ENCODE peak calls at places on chromosome 19, in nine cellular contexts. P, Y, B, A, S, Q, X, T and K are unnamed samples.

GRCh38 chr19:2711175-2711936 is 8.9 kb upstream of the GNG7 start:
- DNase-seq in P (no peak), T (no peak), S (peak), Q (no peak), A (no peak), X (no peak), B (peak), Y (peak), K (peak)

GRCh38 chr19:33639034-33639681 is 17.4 kb downstream of the CHST8 start:
- DNase-seq in X (no peak), S (no peak), Y (no peak), B (no peak), T (no peak), A (no peak), P (peak), Q (no peak), K (no peak)

GRCh38 chr19:1046836-1047695 is 7.2 kb downstream of the ABCA7 start:
- DNase-seq in A (no peak), S (no peak), Q (no peak), X (no peak), T (no peak), B (no peak), Y (no peak), P (no peak), K (no peak)

GRCh38 chr19:5253403-5254110 is 87.1 kb downstream of the PTPRS start:
- DNase-seq in A (no peak), T (no peak), X (no peak), Q (no peak), B (no peak), P (no peak), Y (no peak), S (peak), K (peak)

GRCh38 chr19:44846455-44847143 is 502 bp downstream of the NECTIN2 start:
- DNase-seq in P (no peak), B (no peak), Y (peak), S (peak), A (no peak), Q (peak), X (no peak), T (peak), K (no peak)

GRCh38 chr19:42440357-42441046 is 2.2 kb downstream of the CXCL17 start:
- DNase-seq in T (peak), S (peak), B (peak), A (no peak), P (peak), X (no peak), Q (peak), Y (peak), K (peak)

GRCh38 chr19:29248332-29248844 is 35.4 kb upstream of the UQCRFS1 start:
- DNase-seq in Y (no peak), B (no peak), X (no peak), Q (no peak), T (no peak), A (no peak), S (no peak), P (no peak), K (no peak)

GRCh38 chr19:33727331-33728028 is 69.2 kb upstream of the KCTD15 start:
- DNase-seq in T (no peak), B (no peak), Y (no peak), P (no peak), S (no peak), Q (no peak), A (no peak), X (no peak), K (no peak)

GRCh38 chr19:46351241-46352041 is 4.6 kb downstream of the PPP5C start:
- DNase-seq in Y (peak), A (no peak), Q (no peak), P (no peak), B (peak), S (peak), X (no peak), T (no peak), K (peak)

GRCh38 chr19:42092350-42092749 is 16.4 kb downstream of the ZNF574 start:
- DNase-seq in Y (no peak), S (no peak), B (peak), P (peak), X (no peak), Q (no peak), T (no peak), A (no peak), K (no peak)

GRCh38 chr19:7529246-7529600 is 6.3 kb upstream of the PNPLA6 start:
- DNase-seq in Y (no peak), P (no peak), A (no peak), T (no peak), Q (no peak), X (no peak), B (no peak), S (no peak), K (no peak)

GRCh38 chr19:7454998-7455397 is 33.8 kb downstream of the PEX11G start:
- DNase-seq in P (no peak), A (no peak), T (no peak), S (no peak), Y (no peak), B (no peak), X (no peak), Q (no peak), K (no peak)

GRCh38 chr19:45175663-45176345 is 2.2 kb downstream of the TRAPPC6A start:
- DNase-seq in A (no peak), X (no peak), B (no peak), Y (no peak), P (no peak), S (no peak), Q (no peak), T (no peak), K (peak)

DNA sequence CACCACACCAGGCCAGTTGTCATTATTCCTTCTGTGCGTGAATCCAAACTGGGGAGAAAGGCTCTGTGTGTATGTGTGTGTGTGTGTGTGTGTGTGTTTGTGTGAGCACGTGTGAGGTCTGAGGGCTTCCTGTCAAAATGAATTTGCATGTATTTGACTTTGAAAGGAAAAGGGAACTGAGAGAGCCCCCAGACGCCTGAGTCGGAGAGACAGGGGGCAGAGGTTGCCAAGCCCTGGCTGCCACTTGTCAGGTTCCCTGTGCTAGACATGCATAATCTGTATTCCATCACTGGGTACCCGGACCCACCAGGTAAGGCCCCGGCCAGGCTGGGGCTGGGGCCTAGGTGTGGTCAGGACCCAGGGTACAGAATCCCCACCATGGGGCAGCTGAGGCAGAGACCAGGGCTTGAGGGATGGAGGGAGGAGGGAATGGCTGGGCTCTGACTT is at the start of gene CLEC17A:
- DNase-seq in A (no peak), B (no peak), Q (no peak), T (no peak), P (no peak), X (no peak), S (no peak), Y (no peak), K (no peak)
- H3K4me3 ChIP-seq in A (no peak), B (no peak), Q (no peak), T (no peak), P (no peak), X (no peak), S (no peak), Y (no peak), K (no peak)

DNA sequence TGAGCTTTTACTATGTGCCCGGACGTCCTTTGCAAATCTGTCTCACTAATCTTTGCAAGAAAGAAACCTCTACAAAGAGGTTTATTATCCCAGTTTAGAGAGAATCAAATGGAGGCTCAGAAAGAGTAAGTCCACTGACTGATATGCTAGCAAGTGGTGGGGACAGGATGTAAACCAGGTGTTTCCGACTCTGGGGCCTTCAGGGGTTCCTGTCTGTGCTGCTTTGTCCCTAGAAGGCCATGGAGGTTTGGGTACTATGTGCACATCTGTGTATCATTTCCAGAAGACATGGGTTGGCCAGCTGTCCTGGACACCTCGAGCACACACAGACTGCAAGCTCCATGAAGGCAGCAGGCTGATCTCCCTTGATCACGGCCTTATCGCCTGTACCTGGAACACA is 1.2 kb upstream of the KPTN start:
- DNase-seq in B (no peak), T (no peak), X (no peak), Y (no peak), S (no peak), P (no peak), Q (no peak), A (no peak), K (no peak)
- H3K4me3 ChIP-seq in B (peak), T (no peak), X (no peak), Y (no peak), S (no peak), P (peak), Q (no peak), A (no peak), K (no peak)

DNA sequence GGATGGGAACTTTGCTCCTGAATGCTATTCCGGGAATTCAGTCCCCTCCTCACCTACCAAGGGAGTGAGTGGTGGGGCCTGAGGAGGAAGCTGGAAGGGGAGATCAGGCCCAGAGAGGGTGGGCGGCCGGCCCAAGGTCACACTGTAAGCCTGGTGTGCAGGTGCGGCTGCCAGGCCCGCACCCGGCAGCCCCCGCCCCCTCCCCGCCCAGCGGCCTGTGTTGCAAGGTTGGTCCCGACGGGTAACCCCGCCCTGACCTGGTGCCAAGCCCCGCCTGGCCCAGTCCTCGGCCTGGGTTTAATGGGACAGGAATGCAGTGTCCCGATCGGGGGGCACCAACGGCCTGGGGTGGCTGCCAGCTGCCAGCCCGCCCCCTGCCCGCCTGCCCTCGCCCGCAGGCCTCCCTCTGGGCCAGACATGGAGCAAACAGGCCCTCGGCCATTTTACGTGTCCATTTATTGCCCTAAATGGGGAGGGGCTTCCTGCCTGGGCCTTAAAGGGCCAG is 5.5 kb downstream of the ZBTB7A start:
- DNase-seq in S (peak), Q (no peak), Y (no peak), P (no peak), X (no peak), A (no peak), T (peak), B (peak), K (no peak)
- H3K4me3 ChIP-seq in S (peak), Q (no peak), Y (peak), P (no peak), X (peak), A (no peak), T (no peak), B (peak), K (no peak)

GRCh38 chr19:49809987-49810389 is 3.1 kb downstream of the FUZ start:
- DNase-seq in Q (no peak), T (no peak), Y (no peak), S (no peak), A (no peak), X (no peak), B (no peak), P (no peak), K (no peak)
- H3K4me3 ChIP-seq in Q (no peak), T (no peak), Y (no peak), S (no peak), A (no peak), X (no peak), B (no peak), P (peak), K (peak)

GRCh38 chr19:17365361-17365760 is 11.8 kb downstream of the PLVAP start:
- DNase-seq in A (no peak), X (no peak), P (no peak), B (no peak), Q (no peak), S (no peak), T (no peak), Y (no peak), K (no peak)

GRCh38 chr19:17370026-17370587 is 7.0 kb downstream of the PLVAP start:
- DNase-seq in Q (no peak), X (no peak), S (peak), A (no peak), Y (peak), T (no peak), B (no peak), P (peak), K (peak)
- H3K4me3 ChIP-seq in Q (no peak), X (no peak), S (no peak), A (no peak), Y (no peak), T (no peak), B (no peak), P (no peak), K (no peak)